ENCODE peak calls at places on chromosomes 12 and 14, in seven cellular contexts. M is IMR-90; J is naive thymus-derived CD4-positive, alpha-beta T cell; G is K562; S is PC-3; I is heart right ventricle; A is upper lobe of right lung. T is an unnamed sample. For H3K27me3, the result is how much of the 10 kb centered on the place peaks cover.

GRCh38 chr14:74866708-74867389 is 9.1 kb downstream of the PROX2 start:
- ATAC-seq in M (no peak), J (no peak), G (no peak), S (no peak), I (no peak), A (no peak), T (no peak)

GRCh38 chr12:19245656-19246055 is 116.1 kb downstream of the PLEKHA5 start:
- ATAC-seq in M (no peak), J (peak), G (no peak), S (no peak), I (no peak), A (no peak), T (no peak)

GRCh38 chr12:91381309-91381804 is 198.7 kb upstream of the DCN start:
- ATAC-seq in M (peak), J (peak), G (no peak), S (peak), I (peak), A (peak), T (peak)

GRCh38 chr14:98909251-98909944 is 362.6 kb downstream of the BCL11B start:
- ATAC-seq in M (no peak), J (no peak), G (no peak), S (no peak), I (no peak), A (no peak), T (no peak)

GRCh38 chr12:130164216-130164542 is 1.9 kb downstream of the FZD10 start:
- ATAC-seq in M (no peak), J (no peak), G (no peak), S (no peak), I (no peak), A (no peak), T (no peak)

GRCh38 chr12:79326663-79327062 is 364.1 kb downstream of the PAWR start:
- ATAC-seq in M (no peak), J (no peak), G (no peak), S (peak), I (no peak), A (no peak), T (no peak)

GRCh38 chr14:20820063-20820904 is 17.6 kb upstream of the RNASE1 start:
- ATAC-seq in M (no peak), J (no peak), G (peak), S (no peak), I (no peak), A (no peak), T (no peak)

GRCh38 chr12:25320123-25321006 is 69.6 kb upstream of the KRAS start:
- ATAC-seq in M (no peak), J (no peak), G (no peak), S (no peak), I (no peak), A (no peak), T (no peak)

GRCh38 chr12:113935459-113935858 is 30.7 kb downstream of the RBM19 start:
- ATAC-seq in M (no peak), J (no peak), G (no peak), S (no peak), I (no peak), A (no peak), T (no peak)

GRCh38 chr12:92029136-92029535 is 116.5 kb downstream of the BTG1 start:
- ATAC-seq in M (no peak), J (no peak), G (no peak), S (no peak), I (no peak), A (no peak), T (no peak)

GRCh38 chr12:123660328-123660727 is 10.6 kb upstream of the TCTN2 start:
- ATAC-seq in M (peak), J (no peak), G (no peak), S (peak), I (no peak), A (no peak), T (no peak)

GRCh38 chr12:113030875-113031525 is 25.5 kb upstream of the DTX1 start:
- ATAC-seq in M (peak), J (peak), G (peak), S (peak), I (peak), A (peak), T (peak)

GRCh38 chr14:91366749-91367148 is 50.9 kb downstream of the CCDC88C start:
- ATAC-seq in M (no peak), J (no peak), G (no peak), S (no peak), I (no peak), A (no peak), T (no peak)

GRCh38 chr12:3259976-3260375 is 182.8 kb downstream of the TSPAN9 start:
- ATAC-seq in M (no peak), J (no peak), G (no peak), S (no peak), I (no peak), A (no peak), T (no peak)

GRCh38 chr12:77685112-77685511 is 145.6 kb upstream of the NAV3 start:
- ATAC-seq in M (peak), J (no peak), G (no peak), S (peak), I (peak), A (peak), T (no peak)

GRCh38 chr12:132736913-132737312 is 24.7 kb downstream of the ANKLE2 start:
- ATAC-seq in M (no peak), J (no peak), G (no peak), S (no peak), I (no peak), A (no peak), T (no peak)

GRCh38 chr14:77022219-77022852 is 6.2 kb downstream of the IRF2BPL start:
- ATAC-seq in M (no peak), J (no peak), G (no peak), S (peak), I (no peak), A (no peak), T (no peak)

GRCh38 chr12:130622803-130623202 is 93.3 kb downstream of the RIMBP2 start:
- ATAC-seq in M (no peak), J (no peak), G (no peak), S (no peak), I (no peak), A (no peak), T (no peak)

GRCh38 chr12:11729439-11730150 is 80.1 kb downstream of the ETV6 start:
- ATAC-seq in M (no peak), J (no peak), G (no peak), S (no peak), I (no peak), A (no peak), T (no peak)

GRCh38 chr12:111992464-111992863 is 20.5 kb downstream of the TMEM116 start:
- ATAC-seq in M (no peak), J (no peak), G (no peak), S (no peak), I (no peak), A (no peak), T (no peak)

GRCh38 chr12:131831021-131831571 is 2.9 kb downstream of the MMP17 start:
- ATAC-seq in M (peak), J (peak), G (no peak), S (peak), I (peak), A (no peak), T (no peak)

GRCh38 chr12:110107369-110108281 is 16.5 kb upstream of the IFT81 start:
- ATAC-seq in M (peak), J (no peak), G (peak), S (no peak), I (peak), A (no peak), T (no peak)

GRCh38 chr12:597926-598568 is 65.2 kb downstream of the NINJ2 start:
- ATAC-seq in M (no peak), J (no peak), G (no peak), S (no peak), I (peak), A (peak), T (no peak)

GRCh38 chr12:124681779-124682391 is 114.5 kb upstream of the NCOR2 start:
- ATAC-seq in M (peak), J (peak), G (no peak), S (peak), I (peak), A (no peak), T (peak)

GRCh38 chr12:44362947-44363346 is 513.2 kb downstream of the NELL2 start:
- ATAC-seq in M (no peak), J (no peak), G (no peak), S (no peak), I (no peak), A (no peak), T (no peak)

GRCh38 chr12:4562034-4562657 is at the start of gene DYRK4:
- ATAC-seq in M (peak), J (peak), G (peak), S (no peak), I (peak), A (peak), T (peak)

GRCh38 chr14:68229423-68229831 is 409.8 kb downstream of the RAD51B start:
- ATAC-seq in M (no peak), J (no peak), G (no peak), S (no peak), I (no peak), A (no peak), T (no peak)

GRCh38 chr12:10147714-10148403 is 17.9 kb upstream of the CLEC7A start:
- ATAC-seq in M (no peak), J (no peak), G (no peak), S (no peak), I (no peak), A (no peak), T (no peak)

GRCh38 chr12:89968151-89968699 is 259.6 kb upstream of the ATP2B1 start:
- ATAC-seq in M (no peak), J (no peak), G (no peak), S (no peak), I (no peak), A (peak), T (no peak)

GRCh38 chr12:55707841-55708694 is at the start of gene ITGA7:
- ATAC-seq in M (peak), J (peak), G (peak), S (peak), I (peak), A (peak), T (peak)

GRCh38 chr12:89742337-89743022 is 33.8 kb upstream of the ATP2B1 start:
- ATAC-seq in M (no peak), J (no peak), G (no peak), S (no peak), I (no peak), A (no peak), T (no peak)

GRCh38 chr12:76792828-76793227 is 28.9 kb downstream of the ZDHHC17 start:
- ATAC-seq in M (peak), J (no peak), G (no peak), S (no peak), I (no peak), A (no peak), T (no peak)

GRCh38 chr12:15234508-15234907 is 13.3 kb upstream of the RERG start:
- ATAC-seq in M (no peak), J (no peak), G (no peak), S (no peak), I (no peak), A (no peak), T (no peak)

GRCh38 chr14:76235628-76236027 is 83.9 kb downstream of the GPATCH2L start:
- ATAC-seq in M (no peak), J (no peak), G (no peak), S (no peak), I (no peak), A (no peak), T (no peak)

GRCh38 chr12:50041962-50042361 is 15.4 kb upstream of the ASIC1 start:
- ATAC-seq in M (no peak), J (no peak), G (peak), S (no peak), I (no peak), A (peak), T (no peak)

DNA sequence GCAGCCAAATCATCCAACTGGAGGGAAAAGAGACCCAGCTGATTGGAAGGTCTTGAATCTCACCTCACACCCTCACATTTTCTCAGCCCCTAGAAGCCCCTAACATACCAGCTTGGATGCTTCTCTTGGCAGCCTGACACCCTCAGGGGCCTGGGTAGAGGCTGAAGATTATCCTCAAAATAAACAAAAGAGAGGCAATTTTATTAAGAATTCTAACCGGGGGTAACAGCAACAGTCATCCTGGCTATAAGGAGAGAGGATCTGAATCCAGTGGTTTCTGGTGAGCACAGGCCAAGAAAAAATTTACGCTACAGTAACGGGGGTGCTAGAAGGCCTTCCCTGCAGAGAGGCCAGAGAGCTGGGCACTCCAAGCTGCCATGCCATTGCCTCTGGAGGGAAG is 21.6 kb downstream of the KRT76 start:
- ATAC-seq in M (no peak), J (no peak), G (no peak), S (no peak), I (no peak), A (no peak), T (no peak)
- H3K27me3 ChIP-seq in M (under half), J (under half), G (under half), S (under half), I (under half), A (under half), T (half or more)

DNA sequence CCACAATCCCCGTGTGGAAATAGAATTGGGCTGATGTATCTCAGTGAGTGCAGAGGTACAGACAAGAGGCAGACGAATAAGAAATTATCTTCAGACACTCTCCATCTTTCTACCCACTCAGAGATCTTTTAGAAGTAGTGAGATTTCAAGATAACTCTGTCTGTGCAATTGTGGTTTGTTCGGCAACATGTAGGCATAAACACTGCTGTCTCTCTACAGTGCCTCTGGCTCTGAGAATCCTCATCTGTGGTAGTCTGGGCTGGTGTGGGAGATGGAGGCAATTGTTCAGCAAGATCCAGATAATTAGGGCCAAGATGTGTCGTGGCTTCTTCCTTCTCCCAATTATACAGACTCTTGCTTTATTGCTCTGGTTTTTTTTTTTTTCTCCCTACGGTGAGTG is 3.1 kb downstream of the HOXC13 start:
- ATAC-seq in M (no peak), J (no peak), G (no peak), S (no peak), I (no peak), A (no peak), T (no peak)
- H3K27me3 ChIP-seq in M (half or more), J (half or more), G (half or more), S (under half), I (half or more), A (half or more), T (half or more)

GRCh38 chr12:70661762-70662161 is 24.5 kb upstream of the PTPRB start:
- ATAC-seq in M (peak), J (no peak), G (no peak), S (no peak), I (peak), A (no peak), T (no peak)

GRCh38 chr12:70660002-70660604 is 22.9 kb upstream of the PTPRB start:
- ATAC-seq in M (no peak), J (no peak), G (peak), S (no peak), I (no peak), A (no peak), T (no peak)

GRCh38 chr12:70657621-70658286 is 20.5 kb upstream of the PTPRB start:
- ATAC-seq in M (no peak), J (no peak), G (no peak), S (no peak), I (no peak), A (no peak), T (no peak)

GRCh38 chr12:70659077-70659606 is 21.9 kb upstream of the PTPRB start:
- ATAC-seq in M (no peak), J (no peak), G (peak), S (no peak), I (no peak), A (no peak), T (no peak)

GRCh38 chr12:70660620-70661219 is 23.5 kb upstream of the PTPRB start:
- ATAC-seq in M (no peak), J (peak), G (peak), S (peak), I (peak), A (peak), T (peak)
- H3K27me3 ChIP-seq in M (under half), J (under half), G (under half), S (under half), I (under half), A (under half), T (under half)

GRCh38 chr14:104843006-104843405 is 22.1 kb upstream of the CEP170B start:
- ATAC-seq in M (no peak), J (no peak), G (no peak), S (no peak), I (no peak), A (no peak), T (no peak)

GRCh38 chr14:104845033-104845666 is 19.9 kb upstream of the CEP170B start:
- ATAC-seq in M (no peak), J (no peak), G (no peak), S (no peak), I (no peak), A (no peak), T (no peak)

GRCh38 chr14:104844306-104845032 is 20.6 kb upstream of the CEP170B start:
- ATAC-seq in M (peak), J (no peak), G (peak), S (peak), I (peak), A (peak), T (no peak)

GRCh38 chr14:104841730-104842129 is 23.3 kb upstream of the CEP170B start:
- ATAC-seq in M (no peak), J (no peak), G (no peak), S (no peak), I (no peak), A (no peak), T (no peak)

DNA sequence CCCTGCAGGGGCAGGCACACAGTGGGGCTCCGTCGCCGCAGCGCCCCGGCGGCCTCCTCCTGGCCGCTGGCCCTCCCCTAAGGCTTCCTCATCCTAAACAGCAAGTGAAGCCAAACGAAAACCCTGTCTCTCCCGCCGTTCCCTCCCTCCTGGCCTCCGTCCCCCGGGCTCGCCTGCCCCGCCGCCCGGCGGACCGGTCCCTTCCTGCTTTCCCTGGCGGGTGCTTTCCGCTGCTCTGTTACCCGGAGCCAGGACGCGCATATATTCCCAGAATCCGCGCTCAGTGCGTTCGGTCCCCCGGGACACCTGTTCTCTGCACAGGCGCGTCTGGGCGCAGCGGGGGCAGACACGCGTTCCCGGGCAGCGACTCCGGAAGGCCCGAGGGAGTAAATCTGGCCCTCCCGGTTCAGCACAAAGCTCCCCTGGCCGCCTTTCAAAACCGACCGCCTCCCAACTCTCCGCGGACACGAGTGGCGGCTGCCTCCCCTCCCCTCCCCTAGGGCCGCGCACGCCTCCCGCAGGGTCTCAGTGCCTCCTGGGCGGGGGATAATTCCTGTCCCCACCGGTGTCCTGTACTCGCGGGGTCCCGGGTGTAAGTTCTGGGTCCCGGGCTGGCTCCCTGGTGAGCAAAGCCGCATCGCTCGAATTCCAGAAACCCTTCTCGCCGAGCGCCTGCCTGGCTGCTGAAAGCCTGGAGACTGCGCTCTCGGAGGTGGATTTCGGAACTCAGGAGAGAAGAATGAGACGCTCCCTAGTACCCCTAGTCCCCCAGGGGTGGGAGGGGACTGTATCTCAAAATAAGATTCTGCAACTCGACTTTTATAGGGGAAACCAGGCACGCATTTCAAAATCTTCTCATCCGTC is 21.4 kb upstream of the CEP170B start:
- ATAC-seq in M (peak), J (no peak), G (no peak), S (peak), I (peak), A (peak), T (peak)
- H3K27me3 ChIP-seq in M (half or more), J (under half), G (half or more), S (under half), I (half or more), A (under half), T (half or more)

GRCh38 chr14:32932921-32933622 is 5.6 kb upstream of the NPAS3 start:
- ATAC-seq in M (no peak), J (no peak), G (no peak), S (no peak), I (peak), A (peak), T (peak)

GRCh38 chr14:32932302-32932920 is 6.3 kb upstream of the NPAS3 start:
- ATAC-seq in M (no peak), J (no peak), G (no peak), S (no peak), I (no peak), A (no peak), T (no peak)

GRCh38 chr14:32933943-32934890 is 4.5 kb upstream of the NPAS3 start:
- ATAC-seq in M (no peak), J (no peak), G (no peak), S (peak), I (peak), A (peak), T (no peak)

GRCh38 chr14:32933623-32933942 is 5.1 kb upstream of the NPAS3 start:
- ATAC-seq in M (no peak), J (no peak), G (no peak), S (peak), I (no peak), A (no peak), T (no peak)

DNA sequence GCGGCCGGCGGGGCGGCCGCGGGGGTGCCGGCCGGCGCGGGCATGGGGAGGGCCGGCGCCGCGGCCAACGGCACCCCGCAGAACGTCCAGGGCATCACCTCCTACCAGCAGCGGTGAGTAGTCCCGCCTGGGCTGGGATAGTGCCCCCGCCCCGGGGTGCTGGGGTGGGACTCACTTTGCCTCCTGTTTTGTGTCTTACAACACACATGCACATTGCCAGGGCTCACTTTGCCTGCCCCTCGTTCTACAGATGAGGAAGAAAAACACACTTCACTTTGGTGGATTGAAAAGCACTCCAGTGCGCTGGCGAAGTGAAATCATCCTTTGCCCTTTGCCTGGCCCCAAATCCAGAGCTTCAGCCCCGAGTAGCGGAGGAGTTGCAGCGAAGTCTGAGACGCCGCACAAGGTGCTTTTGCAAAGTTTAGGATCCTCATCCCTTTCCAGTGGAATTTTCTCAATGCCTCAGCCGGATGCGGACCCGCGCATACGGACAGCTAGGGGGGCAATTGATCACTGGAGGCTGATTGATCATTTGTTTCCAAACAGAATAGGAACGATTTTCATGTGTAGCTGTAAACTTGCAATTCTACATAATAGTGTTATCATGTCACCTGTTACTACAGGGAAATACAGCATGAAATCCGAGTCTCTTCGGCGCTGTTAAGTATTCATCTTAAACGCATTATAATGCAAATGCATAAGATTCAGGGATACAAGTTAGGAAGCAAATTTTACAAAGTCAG is 3.6 kb upstream of the NPAS3 start:
- ATAC-seq in M (no peak), J (no peak), G (no peak), S (no peak), I (no peak), A (no peak), T (no peak)
- H3K27me3 ChIP-seq in M (half or more), J (under half), G (under half), S (half or more), I (half or more), A (half or more), T (under half)